ENCODE peak calls at places on chromosome 22, in five cellular contexts. Z is occipital lobe; U is stimulated activated CD8-positive, alpha-beta memory T cell treated with anti-CD3 and anti-CD28 coated beads, Interleukin-7, amount 100 ng/mL, for 4 hours; Y is dorsolateral prefrontal cortex; V is CD8-positive, alpha-beta T cell. E is an unnamed sample.

GRCh38 chr22:50604623-50605348 is 4.2 kb downstream of the MAPK8IP2 start:
- DNase-seq in U (no peak), Y (no peak), Z (no peak), V (peak; percentile 10), E (no peak)

GRCh38 chr22:50733521-50734342 is 4.3 kb upstream of the ACR start:
- DNase-seq in Z (peak; percentile 66), U (no peak), V (no peak), Y (peak; percentile 78), E (peak; percentile 30)

GRCh38 chr22:20964090-20964798 is 2.8 kb upstream of the AIFM3 start:
- DNase-seq in V (no peak), Y (no peak), U (no peak), Z (no peak), E (no peak)

GRCh38 chr22:45893516-45893915 is 83.4 kb downstream of the WNT7B start:
- DNase-seq in U (no peak), Y (no peak), V (no peak), Z (no peak), E (no peak)

GRCh38 chr22:19962909-19963806 is 21.5 kb upstream of the TXNRD2 start:
- DNase-seq in V (no peak), U (no peak), Z (no peak), Y (no peak), E (no peak)

GRCh38 chr22:19576460-19577421 is 52.5 kb upstream of the CLDN5 start:
- DNase-seq in V (no peak), Y (no peak), Z (no peak), U (peak; percentile 55), E (no peak)

GRCh38 chr22:44955102-44955501 is 54.7 kb downstream of the PHF21B start:
- DNase-seq in Y (no peak), Z (no peak), V (no peak), U (no peak), E (no peak)

GRCh38 chr22:29306175-29306829 is at the start of gene GAS2L1:
- DNase-seq in Z (peak; percentile 55), U (no peak), Y (peak; percentile 81), V (peak; percentile 37), E (peak; percentile 81)

GRCh38 chr22:22785316-22786065 is 102.1 kb upstream of the IGLL5 start:
- DNase-seq in U (no peak), Y (no peak), V (no peak), Z (no peak), E (no peak)

GRCh38 chr22:48633996-48634836 is 1193.5 kb downstream of the BRD1 start:
- DNase-seq in V (no peak), Y (no peak), Z (no peak), U (no peak), E (no peak)

GRCh38 chr22:20430641-20431519 is 6.7 kb downstream of the SCARF2 start:
- DNase-seq in Y (peak; percentile 42), Z (no peak), V (peak; percentile 61), U (peak; percentile 41), E (no peak)

E was measured in amygdala.